ENCODE peak calls at places on chromosomes 1 and 21, in four cellular contexts. P, N, F and L are unnamed samples.

GRCh38 chr1:54310439-54311328 is 95.5 kb downstream of the SSBP3 start:
- DNase-seq in P (peak; percentile 23), N (peak; percentile 66), F (no peak), L (peak; percentile 39)

GRCh38 chr21:42526379-42526727 is 12.7 kb downstream of the SLC37A1 start:
- DNase-seq in P (no peak), N (no peak), F (no peak), L (peak; percentile 75)

GRCh38 chr1:164725401-164725800 is 166.4 kb downstream of the PBX1 start:
- DNase-seq in P (no peak), N (no peak), F (no peak), L (no peak)

GRCh38 chr1:41631154-41631553 is 146.7 kb upstream of the EDN2 start:
- DNase-seq in P (no peak), N (no peak), F (no peak), L (no peak)

GRCh38 chr1:186578325-186579016 is 101.8 kb downstream of the PTGS2 start:
- DNase-seq in P (no peak), N (no peak), F (no peak), L (no peak)

GRCh38 chr1:59333626-59334277 is 36.9 kb downstream of the FGGY start:
- DNase-seq in P (no peak), N (no peak), F (no peak), L (no peak)

GRCh38 chr1:83619497-83619896 is 379.4 kb downstream of the TTLL7 start:
- DNase-seq in P (no peak), N (no peak), F (no peak), L (no peak)

GRCh38 chr1:6275826-6276764 is 15.2 kb upstream of the GPR153 start:
- DNase-seq in P (no peak), N (peak; percentile 65), F (no peak), L (no peak)

GRCh38 chr1:116159177-116159576 is 48.0 kb downstream of the MAB21L3 start:
- DNase-seq in P (no peak), N (no peak), F (no peak), L (no peak)

GRCh38 chr1:116157096-116157495 is 45.9 kb downstream of the MAB21L3 start:
- DNase-seq in P (no peak), N (no peak), F (no peak), L (no peak)

GRCh38 chr1:116161877-116162390 is 50.7 kb downstream of the MAB21L3 start:
- DNase-seq in P (no peak), N (no peak), F (no peak), L (no peak)

GRCh38 chr1:116161390-116161789 is 50.2 kb downstream of the MAB21L3 start:
- DNase-seq in P (no peak), N (no peak), F (no peak), L (no peak)

GRCh38 chr1:116159611-116160010 is 48.4 kb downstream of the MAB21L3 start:
- DNase-seq in P (no peak), N (no peak), F (no peak), L (no peak)
- TF ChIP-seq MYC in P (no peak), N (no peak), F (no peak), L (no peak)

GRCh38 chr1:66401244-66401643 is 132.7 kb upstream of the SGIP1 start:
- DNase-seq in P (no peak), N (no peak), F (no peak), L (no peak)

GRCh38 chr1:66403031-66403731 is 130.8 kb upstream of the SGIP1 start:
- DNase-seq in P (no peak), N (no peak), F (no peak), L (no peak)

GRCh38 chr1:66400660-66401059 is 133.3 kb upstream of the SGIP1 start:
- DNase-seq in P (no peak), N (no peak), F (no peak), L (no peak)

GRCh38 chr1:66399888-66400529 is 133.9 kb upstream of the SGIP1 start:
- DNase-seq in P (no peak), N (no peak), F (peak; percentile 78), L (no peak)

GRCh38 chr1:66402194-66402593 is 131.8 kb upstream of the SGIP1 start:
- DNase-seq in P (no peak), N (no peak), F (peak; percentile 87), L (no peak)
- TF ChIP-seq USF2 in P (no peak), N (no peak), F (peak; percentile 4), L (no peak)

GRCh38 chr1:230165526-230165925 is 98.5 kb downstream of the GALNT2 start:
- DNase-seq in P (no peak), N (no peak), F (no peak), L (no peak)

GRCh38 chr1:230160957-230161771 is 94.1 kb downstream of the GALNT2 start:
- DNase-seq in P (no peak), N (no peak), F (no peak), L (peak; percentile 51)

GRCh38 chr1:230166366-230167132 is 99.5 kb downstream of the GALNT2 start:
- DNase-seq in P (no peak), N (no peak), F (no peak), L (no peak)

GRCh38 chr1:230163205-230163604 is 96.2 kb downstream of the GALNT2 start:
- DNase-seq in P (no peak), N (no peak), F (no peak), L (no peak)

DNA sequence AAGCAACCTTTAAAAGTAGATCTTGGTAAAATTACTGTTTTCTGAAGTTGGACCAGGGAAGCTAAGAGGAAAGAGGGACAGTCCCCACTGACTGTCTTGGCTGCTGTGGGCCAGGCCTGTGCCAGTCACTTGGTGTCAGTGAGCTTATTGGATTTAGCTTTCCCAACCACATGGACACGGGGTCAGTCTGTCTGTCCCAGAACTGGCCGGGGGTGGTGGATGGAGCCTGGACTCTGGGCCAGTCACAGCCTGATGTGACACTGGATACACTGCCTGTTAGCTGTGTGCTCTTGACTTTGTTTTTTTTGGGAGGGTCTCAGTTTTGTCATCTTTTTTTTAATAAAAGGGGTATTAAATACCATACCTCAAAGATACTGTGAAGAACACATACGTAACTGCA is 96.7 kb downstream of the GALNT2 start:
- DNase-seq in P (no peak), N (no peak), F (no peak), L (no peak)
- TF ChIP-seq MYC in P (no peak), N (no peak), F (no peak), L (no peak)

GRCh38 chr21:18030248-18030647 is 211.1 kb upstream of the C21orf91 start:
- DNase-seq in P (no peak), N (no peak), F (no peak), L (no peak)
- TF ChIP-seq USF2 in P (no peak), N (no peak), F (no peak), L (no peak)

GRCh38 chr1:7581754-7582264 is 189.3 kb upstream of the VAMP3 start:
- DNase-seq in P (no peak), N (no peak), F (no peak), L (no peak)
- TF ChIP-seq MYC in P (no peak), N (no peak), F (no peak), L (no peak)

GRCh38 chr1:50665413-50665812 is 242.2 kb upstream of the DMRTA2 start:
- DNase-seq in P (no peak), N (no peak), F (no peak), L (no peak)

GRCh38 chr1:50667272-50667671 is 244.0 kb upstream of the DMRTA2 start:
- DNase-seq in P (no peak), N (no peak), F (no peak), L (no peak)

GRCh38 chr1:50666849-50667248 is 243.6 kb upstream of the DMRTA2 start:
- DNase-seq in P (no peak), N (no peak), F (no peak), L (no peak)

GRCh38 chr1:50667710-50668356 is 244.6 kb upstream of the DMRTA2 start:
- DNase-seq in P (no peak), N (no peak), F (no peak), L (no peak)
- TF ChIP-seq USF2 in P (no peak), N (no peak), F (no peak), L (no peak)

DNA sequence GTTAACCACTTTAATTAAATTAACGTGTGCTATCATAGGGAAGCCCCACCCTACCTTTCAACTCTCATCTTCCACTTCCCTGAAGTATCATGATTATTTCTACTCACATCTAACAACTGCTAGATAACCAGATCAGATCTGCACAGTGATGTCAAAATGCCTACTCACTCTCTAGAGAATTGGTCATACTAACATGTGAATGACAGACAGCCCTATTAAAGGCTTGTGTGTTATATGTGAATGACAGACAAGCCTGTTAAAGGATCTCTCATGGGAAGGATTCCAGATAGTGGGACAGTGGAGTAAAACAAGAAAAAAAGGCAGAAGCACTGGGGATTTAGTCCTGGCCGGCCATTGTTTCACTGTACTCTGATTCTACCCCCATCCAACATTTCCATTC is 12.6 kb downstream of the VTCN1 start:
- DNase-seq in P (no peak), N (no peak), F (no peak), L (no peak)
- TF ChIP-seq MYC in P (no peak), N (no peak), F (no peak), L (no peak)

GRCh38 chr1:209123601-209124000 is 459.9 kb upstream of the CAMK1G start:
- DNase-seq in P (no peak), N (no peak), F (no peak), L (no peak)
- TF ChIP-seq USF2 in P (no peak), N (no peak), F (no peak), L (no peak)